ENCODE peak calls at places on chromosomes 1 and 21, in six cellular contexts. One of them, this sample, is unnamed.

GRCh38 chr21:41630249-41630648 is 122.3 kb upstream of the TMPRSS2 start:
- DNase-seq in psoas muscle: peak
- DNase-seq in stimulated activated CD4-positive, alpha-beta T cell treated with anti-CD3 and anti-CD28 coated beads, Interleukin-1b, Interleukin-23, amount 100 ng/mL, for 4 hours: no peak
- DNase-seq in skeletal muscle cell: peak
- DNase-seq in GM20000: no peak
- DNase-seq in tibial artery: no peak
- DNase-seq in this sample: peak

GRCh38 chr1:15154480-15155036 is 1.0 kb downstream of the TMEM51 start:
- DNase-seq in psoas muscle: peak
- DNase-seq in stimulated activated CD4-positive, alpha-beta T cell treated with anti-CD3 and anti-CD28 coated beads, Interleukin-1b, Interleukin-23, amount 100 ng/mL, for 4 hours: no peak
- DNase-seq in skeletal muscle cell: no peak
- DNase-seq in GM20000: peak
- DNase-seq in tibial artery: no peak
- DNase-seq in this sample: peak

GRCh38 chr21:31142600-31142999 is 104.3 kb upstream of the KRTAP19-8 start:
- DNase-seq in psoas muscle: no peak
- DNase-seq in stimulated activated CD4-positive, alpha-beta T cell treated with anti-CD3 and anti-CD28 coated beads, Interleukin-1b, Interleukin-23, amount 100 ng/mL, for 4 hours: no peak
- DNase-seq in skeletal muscle cell: no peak
- DNase-seq in GM20000: no peak
- DNase-seq in tibial artery: no peak
- DNase-seq in this sample: no peak

GRCh38 chr1:160168609-160169369 is 17.4 kb downstream of the ATP1A4 start:
- DNase-seq in psoas muscle: peak
- DNase-seq in stimulated activated CD4-positive, alpha-beta T cell treated with anti-CD3 and anti-CD28 coated beads, Interleukin-1b, Interleukin-23, amount 100 ng/mL, for 4 hours: no peak
- DNase-seq in skeletal muscle cell: no peak
- DNase-seq in GM20000: no peak
- DNase-seq in tibial artery: no peak
- DNase-seq in this sample: no peak

GRCh38 chr1:196160066-196160795 is 448.0 kb downstream of the KCNT2 start:
- DNase-seq in psoas muscle: no peak
- DNase-seq in stimulated activated CD4-positive, alpha-beta T cell treated with anti-CD3 and anti-CD28 coated beads, Interleukin-1b, Interleukin-23, amount 100 ng/mL, for 4 hours: no peak
- DNase-seq in skeletal muscle cell: peak
- DNase-seq in GM20000: no peak
- DNase-seq in tibial artery: no peak
- DNase-seq in this sample: no peak

GRCh38 chr1:171403396-171403795 is 81.9 kb upstream of the PRRC2C start:
- DNase-seq in psoas muscle: no peak
- DNase-seq in stimulated activated CD4-positive, alpha-beta T cell treated with anti-CD3 and anti-CD28 coated beads, Interleukin-1b, Interleukin-23, amount 100 ng/mL, for 4 hours: no peak
- DNase-seq in skeletal muscle cell: no peak
- DNase-seq in GM20000: no peak
- DNase-seq in tibial artery: no peak
- DNase-seq in this sample: no peak

GRCh38 chr1:58783090-58783992 is 506 bp downstream of the JUN start:
- DNase-seq in psoas muscle: peak
- DNase-seq in stimulated activated CD4-positive, alpha-beta T cell treated with anti-CD3 and anti-CD28 coated beads, Interleukin-1b, Interleukin-23, amount 100 ng/mL, for 4 hours: peak
- DNase-seq in skeletal muscle cell: no peak
- DNase-seq in GM20000: peak
- DNase-seq in tibial artery: peak
- DNase-seq in this sample: peak

GRCh38 chr1:232428036-232428600 is 201.8 kb downstream of the SIPA1L2 start:
- DNase-seq in psoas muscle: no peak
- DNase-seq in stimulated activated CD4-positive, alpha-beta T cell treated with anti-CD3 and anti-CD28 coated beads, Interleukin-1b, Interleukin-23, amount 100 ng/mL, for 4 hours: no peak
- DNase-seq in skeletal muscle cell: no peak
- DNase-seq in GM20000: no peak
- DNase-seq in tibial artery: no peak
- DNase-seq in this sample: no peak

GRCh38 chr1:61606448-61607312 is 118.3 kb downstream of the TM2D1 start:
- DNase-seq in psoas muscle: peak
- DNase-seq in stimulated activated CD4-positive, alpha-beta T cell treated with anti-CD3 and anti-CD28 coated beads, Interleukin-1b, Interleukin-23, amount 100 ng/mL, for 4 hours: no peak
- DNase-seq in skeletal muscle cell: no peak
- DNase-seq in GM20000: no peak
- DNase-seq in tibial artery: peak
- DNase-seq in this sample: peak

GRCh38 chr1:174204697-174205308 is 45.5 kb downstream of the RABGAP1L start:
- DNase-seq in psoas muscle: no peak
- DNase-seq in stimulated activated CD4-positive, alpha-beta T cell treated with anti-CD3 and anti-CD28 coated beads, Interleukin-1b, Interleukin-23, amount 100 ng/mL, for 4 hours: no peak
- DNase-seq in skeletal muscle cell: no peak
- DNase-seq in GM20000: no peak
- DNase-seq in tibial artery: no peak
- DNase-seq in this sample: no peak

GRCh38 chr1:26786437-26787380 is 1.0 kb upstream of the PIGV start:
- DNase-seq in psoas muscle: peak
- DNase-seq in stimulated activated CD4-positive, alpha-beta T cell treated with anti-CD3 and anti-CD28 coated beads, Interleukin-1b, Interleukin-23, amount 100 ng/mL, for 4 hours: no peak
- DNase-seq in skeletal muscle cell: peak
- DNase-seq in GM20000: peak
- DNase-seq in tibial artery: peak
- DNase-seq in this sample: peak

GRCh38 chr1:205975387-205975998 is 27.7 kb downstream of the RAB7B start:
- DNase-seq in psoas muscle: no peak
- DNase-seq in stimulated activated CD4-positive, alpha-beta T cell treated with anti-CD3 and anti-CD28 coated beads, Interleukin-1b, Interleukin-23, amount 100 ng/mL, for 4 hours: no peak
- DNase-seq in skeletal muscle cell: no peak
- DNase-seq in GM20000: no peak
- DNase-seq in tibial artery: no peak
- DNase-seq in this sample: no peak

This sample was measured in transverse colon.